ENCODE peak calls at places on chromosomes 13 and 19, in four cellular contexts. One of them, this sample, is unnamed. For H3K9me2, the result is how much of the 10 kb centered on the place peaks cover.

GRCh38 chr13:39765801-39766463 is 110.5 kb downstream of the COG6 start:
- DNase-seq in GM23338: peak
- DNase-seq in HCT116: no peak
- DNase-seq in Karpas-422: peak
- DNase-seq in this sample: peak

GRCh38 chr19:32483574-32483973 is 78.0 kb downstream of the DPY19L3 start:
- DNase-seq in Karpas-422: no peak
- DNase-seq in HCT116: no peak
- DNase-seq in GM23338: no peak
- DNase-seq in this sample: no peak

GRCh38 chr13:51435002-51435578 is 17.7 kb downstream of the INTS6 start:
- DNase-seq in Karpas-422: peak
- DNase-seq in GM23338: peak
- DNase-seq in HCT116: no peak
- DNase-seq in this sample: peak

GRCh38 chr19:4555657-4556561 is 3.6 kb downstream of the SEMA6B start:
- DNase-seq in Karpas-422: peak
- DNase-seq in GM23338: peak
- DNase-seq in HCT116: peak
- DNase-seq in this sample: peak

GRCh38 chr19:39498262-39499081 is at the start of gene DLL3:
- DNase-seq in Karpas-422: no peak
- DNase-seq in HCT116: no peak
- DNase-seq in GM23338: peak
- DNase-seq in this sample: peak

GRCh38 chr19:18867199-18867598 is 28.8 kb downstream of the CERS1 start:
- DNase-seq in GM23338: no peak
- DNase-seq in HCT116: no peak
- DNase-seq in Karpas-422: no peak
- DNase-seq in this sample: no peak

GRCh38 chr13:30504081-30504480 is 38.3 kb upstream of the HMGB1 start:
- DNase-seq in GM23338: no peak
- DNase-seq in HCT116: no peak
- DNase-seq in Karpas-422: no peak
- DNase-seq in this sample: no peak

GRCh38 chr13:109684084-109684835 is 102.1 kb downstream of the IRS2 start:
- DNase-seq in HCT116: no peak
- DNase-seq in Karpas-422: no peak
- DNase-seq in GM23338: no peak
- DNase-seq in this sample: no peak

GRCh38 chr19:57671124-57671895 is 2.6 kb downstream of the ZSCAN4 start:
- DNase-seq in Karpas-422: no peak
- DNase-seq in GM23338: no peak
- DNase-seq in HCT116: no peak
- DNase-seq in this sample: no peak

GRCh38 chr19:538641-539428 is 5.0 kb upstream of the GZMM start:
- DNase-seq in GM23338: no peak
- DNase-seq in HCT116: no peak
- DNase-seq in Karpas-422: no peak
- DNase-seq in this sample: no peak

GRCh38 chr19:33040994-33041827 is 23.5 kb downstream of the RHPN2 start:
- DNase-seq in HCT116: peak
- DNase-seq in GM23338: no peak
- DNase-seq in Karpas-422: no peak
- DNase-seq in this sample: no peak

GRCh38 chr19:49058592-49058991 is 1.0 kb upstream of the CGB7 start:
- DNase-seq in GM23338: no peak
- DNase-seq in Karpas-422: peak
- DNase-seq in HCT116: no peak
- DNase-seq in this sample: peak

GRCh38 chr19:30376826-30377425 is 4.7 kb downstream of the ZNF536 start:
- DNase-seq in Karpas-422: no peak
- DNase-seq in HCT116: no peak
- DNase-seq in GM23338: no peak
- DNase-seq in this sample: no peak

GRCh38 chr19:42271861-42272534 is 2.9 kb downstream of the CIC start:
- DNase-seq in Karpas-422: no peak
- DNase-seq in HCT116: no peak
- DNase-seq in GM23338: no peak
- DNase-seq in this sample: no peak

GRCh38 chr13:100175803-100176182 is 86.9 kb downstream of the PCCA start:
- DNase-seq in HCT116: no peak
- DNase-seq in GM23338: no peak
- DNase-seq in Karpas-422: no peak
- DNase-seq in this sample: no peak

GRCh38 chr19:7921955-7922840 is 2.1 kb downstream of the SNAPC2 start:
- DNase-seq in GM23338: no peak
- DNase-seq in Karpas-422: no peak
- DNase-seq in HCT116: no peak
- DNase-seq in this sample: no peak

GRCh38 chr13:78460176-78460575 is 143.2 kb downstream of the POU4F1 start:
- DNase-seq in Karpas-422: no peak
- DNase-seq in GM23338: no peak
- DNase-seq in HCT116: no peak
- DNase-seq in this sample: no peak

GRCh38 chr13:65748227-65748626 is 1481.9 kb downstream of the PCDH9 start:
- DNase-seq in HCT116: no peak
- DNase-seq in Karpas-422: no peak
- DNase-seq in GM23338: no peak
- DNase-seq in this sample: no peak

GRCh38 chr19:16814526-16815100 is 14.6 kb upstream of the SIN3B start:
- DNase-seq in HCT116: no peak
- DNase-seq in GM23338: peak
- DNase-seq in Karpas-422: no peak
- DNase-seq in this sample: no peak

GRCh38 chr19:58553799-58554493 is 959 bp downstream of the CHMP2A start:
- DNase-seq in GM23338: no peak
- DNase-seq in HCT116: no peak
- DNase-seq in Karpas-422: peak
- DNase-seq in this sample: no peak

GRCh38 chr13:109422163-109422562 is 364.2 kb downstream of the IRS2 start:
- DNase-seq in GM23338: no peak
- DNase-seq in HCT116: no peak
- DNase-seq in Karpas-422: no peak
- DNase-seq in this sample: no peak

GRCh38 chr19:16447015-16447384 is 24.8 kb downstream of the EPS15L1 start:
- DNase-seq in HCT116: no peak
- DNase-seq in Karpas-422: peak
- DNase-seq in GM23338: no peak
- DNase-seq in this sample: peak

GRCh38 chr19:45547965-45548609 is 36.5 kb downstream of the OPA3 start:
- DNase-seq in GM23338: no peak
- DNase-seq in Karpas-422: no peak
- DNase-seq in HCT116: peak
- DNase-seq in this sample: no peak

GRCh38 chr19:18233224-18233825 is 7.1 kb upstream of the PDE4C start:
- DNase-seq in HCT116: no peak
- DNase-seq in Karpas-422: peak
- DNase-seq in GM23338: peak
- DNase-seq in this sample: peak

GRCh38 chr13:51136276-51136980 is 25.4 kb upstream of the C13orf42 start:
- DNase-seq in GM23338: no peak
- DNase-seq in Karpas-422: no peak
- DNase-seq in HCT116: no peak
- DNase-seq in this sample: no peak

GRCh38 chr19:53109527-53109926 is 6.3 kb upstream of the ZNF160 start:
- DNase-seq in GM23338: no peak
- DNase-seq in Karpas-422: no peak
- DNase-seq in HCT116: no peak
- DNase-seq in this sample: no peak
- H3K27ac ChIP-seq in GM23338: no peak
- H3K27ac ChIP-seq in Karpas-422: no peak
- H3K27ac ChIP-seq in HCT116: no peak
- H3K27ac ChIP-seq in this sample: no peak

GRCh38 chr13:80337011-80337688 is 3.8 kb downstream of the SPRY2 start:
- DNase-seq in HCT116: no peak
- DNase-seq in Karpas-422: no peak
- DNase-seq in GM23338: no peak
- DNase-seq in this sample: no peak

GRCh38 chr13:80336335-80336734 is 4.6 kb downstream of the SPRY2 start:
- DNase-seq in HCT116: no peak
- DNase-seq in Karpas-422: no peak
- DNase-seq in GM23338: no peak
- DNase-seq in this sample: no peak

GRCh38 chr13:80337706-80338105 is 3.2 kb downstream of the SPRY2 start:
- DNase-seq in HCT116: no peak
- DNase-seq in Karpas-422: no peak
- DNase-seq in GM23338: no peak
- DNase-seq in this sample: no peak

GRCh38 chr13:80338781-80339577 is 1.9 kb downstream of the SPRY2 start:
- DNase-seq in Karpas-422: no peak
- DNase-seq in GM23338: peak
- DNase-seq in HCT116: no peak
- DNase-seq in this sample: no peak

GRCh38 chr13:80334582-80335260 is 6.2 kb downstream of the SPRY2 start:
- DNase-seq in HCT116: no peak
- DNase-seq in Karpas-422: no peak
- DNase-seq in GM23338: no peak
- DNase-seq in this sample: no peak
- H3K4me2 ChIP-seq in HCT116: no peak
- H3K4me2 ChIP-seq in Karpas-422: no peak
- H3K4me2 ChIP-seq in GM23338: peak
- H3K4me2 ChIP-seq in this sample: no peak

DNA sequence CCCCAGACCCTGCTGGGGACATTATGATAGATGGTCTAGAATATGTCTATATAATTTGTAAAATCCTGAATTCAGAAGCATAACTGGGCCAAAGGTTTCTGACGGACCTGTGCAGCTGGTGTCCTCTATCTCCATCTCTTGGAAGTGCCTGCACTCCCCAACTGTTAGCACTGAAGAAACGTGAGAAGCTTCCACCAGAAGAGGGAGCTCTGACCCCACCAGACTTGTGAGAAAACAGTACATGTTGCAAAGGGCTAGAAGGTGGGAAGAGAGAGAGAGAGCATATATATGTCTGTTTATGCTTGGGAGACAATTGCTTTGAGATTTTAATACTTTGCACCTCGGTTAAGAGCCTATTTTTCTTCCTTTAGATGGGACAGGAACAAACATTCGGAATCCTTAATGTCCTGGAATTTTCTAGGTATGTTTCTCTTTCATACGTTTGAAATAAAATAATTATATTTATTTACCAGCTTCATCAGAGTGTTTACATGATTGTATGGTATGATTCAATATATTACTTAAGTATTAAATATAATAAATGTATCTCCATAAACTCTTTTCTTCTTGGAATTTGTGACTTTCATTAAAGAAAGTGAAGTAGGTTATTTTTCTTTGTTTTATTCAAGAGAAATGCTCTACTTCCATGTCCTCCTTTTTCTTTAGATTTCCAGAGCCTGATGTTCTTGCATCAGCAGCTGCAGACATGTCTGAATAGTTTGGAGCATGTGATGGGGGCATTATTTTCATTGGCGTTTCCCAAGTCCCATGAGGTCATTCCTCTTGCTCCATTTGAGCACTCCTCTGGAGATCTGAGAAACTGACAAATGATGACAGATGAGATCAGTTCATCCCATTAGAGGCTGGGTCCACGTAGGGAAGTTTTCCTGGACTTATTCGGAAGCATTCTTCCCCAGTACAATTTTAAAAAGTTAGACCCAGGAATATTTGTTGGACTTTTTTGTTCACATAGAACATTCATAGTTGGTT is 203.0 kb downstream of the ATP8A2 start:
- DNase-seq in GM23338: peak
- DNase-seq in HCT116: peak
- DNase-seq in Karpas-422: peak
- DNase-seq in this sample: peak
- H3K9me2 ChIP-seq in GM23338: under half
- H3K9me2 ChIP-seq in HCT116: under half
- H3K9me2 ChIP-seq in Karpas-422: under half
- H3K9me2 ChIP-seq in this sample: under half

DNA sequence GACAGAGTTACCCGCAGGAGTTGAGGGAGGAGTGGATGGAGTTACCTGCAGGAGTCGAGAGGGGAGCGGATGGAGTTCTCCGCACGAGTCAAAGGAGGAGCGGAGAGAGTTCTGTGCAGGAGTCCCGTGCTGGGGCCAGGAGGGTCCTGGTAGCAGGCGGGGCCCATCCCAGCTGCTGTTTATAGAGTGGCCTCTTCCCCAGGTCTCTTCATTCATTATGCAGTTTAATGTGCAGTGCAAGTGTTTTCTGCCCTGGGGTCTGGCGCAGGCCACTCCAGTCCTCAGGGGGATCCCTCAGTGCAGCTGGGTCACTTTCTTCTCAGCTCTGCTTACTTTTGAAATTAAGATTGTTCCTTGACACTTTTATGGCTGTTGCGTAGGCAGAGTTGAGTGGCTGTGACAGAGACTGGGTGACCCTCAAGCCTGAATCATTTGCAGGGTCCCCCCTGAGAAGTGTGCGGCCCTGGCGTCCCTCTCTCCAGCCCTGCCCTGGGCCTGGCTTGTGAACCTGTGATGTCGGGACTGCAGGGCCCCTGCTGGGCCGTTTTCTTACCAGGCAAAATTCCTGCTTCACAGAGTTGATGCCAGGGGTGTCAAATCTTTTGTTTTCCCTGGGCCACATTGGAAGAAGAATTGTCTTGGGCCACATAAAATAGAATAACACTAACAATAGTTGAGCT is 17.9 kb downstream of the TFDP1 start:
- DNase-seq in GM23338: no peak
- DNase-seq in HCT116: no peak
- DNase-seq in Karpas-422: no peak
- DNase-seq in this sample: no peak
- H3K27ac ChIP-seq in GM23338: no peak
- H3K27ac ChIP-seq in HCT116: no peak
- H3K27ac ChIP-seq in Karpas-422: no peak
- H3K27ac ChIP-seq in this sample: no peak

GRCh38 chr19:34367424-34367957 is 2.5 kb downstream of the GPI start:
- DNase-seq in GM23338: no peak
- DNase-seq in HCT116: no peak
- DNase-seq in Karpas-422: no peak
- DNase-seq in this sample: no peak
- H3K4me2 ChIP-seq in GM23338: no peak
- H3K4me2 ChIP-seq in HCT116: peak
- H3K4me2 ChIP-seq in Karpas-422: peak
- H3K4me2 ChIP-seq in this sample: no peak

DNA sequence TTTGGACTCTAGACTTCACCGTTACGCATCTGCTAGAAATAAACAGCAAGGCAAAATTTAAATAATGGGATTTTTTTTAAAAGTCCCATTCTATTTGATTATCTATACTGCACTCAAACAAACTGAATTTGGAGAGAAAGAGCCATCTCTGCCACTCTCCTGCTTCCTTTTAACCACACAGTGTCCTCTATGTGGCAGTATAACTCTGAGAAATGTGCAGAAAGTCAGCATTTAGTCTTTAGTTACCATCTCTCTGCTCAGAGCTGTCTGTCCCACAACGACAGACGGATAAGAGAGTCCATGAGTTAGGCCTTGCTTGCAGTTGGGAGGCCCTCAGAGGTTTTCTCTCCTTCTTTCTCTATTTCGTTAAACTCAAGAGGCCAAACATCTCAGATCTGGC is 21.2 kb downstream of the CCNA1 start:
- DNase-seq in HCT116: no peak
- DNase-seq in Karpas-422: peak
- DNase-seq in GM23338: peak
- DNase-seq in this sample: peak
- H3K9me2 ChIP-seq in HCT116: under half
- H3K9me2 ChIP-seq in Karpas-422: under half
- H3K9me2 ChIP-seq in GM23338: under half
- H3K9me2 ChIP-seq in this sample: under half

This sample was measured in OCI-LY7.